ENCODE peak calls at places on chromosomes 4 and X, in seven cellular contexts. L is activated CD4-positive, alpha-beta T cell treated with anti-CD3 and anti-CD28 coated beads, Interleukin-2, amount 10 ng/mL, durations not matched to agents 7 days and 5 days; W is stimulated activated CD8-positive, alpha-beta memory T cell treated with anti-CD3 and anti-CD28 coated beads, Interleukin-4, amount 100 ng/mL, for 48 hours; B is lower lobe of right lung; I is NCI-H1436 treated with DMSO at 0.1 percent for 48 hours; O is EL; G is mucosa of gallbladder. C is an unnamed sample.

GRCh38 chrX:45621356-45622041 is 420.8 kb upstream of the DIPK2B start:
- DNase-seq in B (no peak), G (no peak), O (peak; percentile 78), W (peak; percentile 25), L (no peak), I (no peak), C (no peak)

GRCh38 chr4:57640391-57641100 is 530.4 kb upstream of the IGFBP7 start:
- DNase-seq in G (no peak), I (no peak), W (no peak), B (no peak), O (no peak), L (no peak), C (no peak)

GRCh38 chrX:68918202-68918601 is 89.4 kb downstream of the EFNB1 start:
- DNase-seq in O (no peak), I (no peak), G (no peak), W (no peak), B (no peak), L (no peak), C (no peak)

GRCh38 chr4:24211821-24212220 is 322.0 kb upstream of the PPARGC1A start:
- DNase-seq in B (no peak), W (no peak), O (peak; percentile 45), L (no peak), G (no peak), I (no peak), C (no peak)

GRCh38 chr4:113232194-113232593 is 182.7 kb downstream of the ANK2 start:
- DNase-seq in I (no peak), W (no peak), O (peak; percentile 52), B (no peak), L (no peak), G (no peak), C (no peak)

GRCh38 chrX:30313322-30313721 is 4.1 kb upstream of the NR0B1 start:
- DNase-seq in G (no peak), L (no peak), I (no peak), O (no peak), B (no peak), W (no peak), C (no peak)

GRCh38 chr4:122857160-122857559 is 30.5 kb downstream of the FGF2 start:
- DNase-seq in L (no peak), W (no peak), G (no peak), I (no peak), O (no peak), B (no peak), C (no peak)

GRCh38 chr4:1608821-1609500 is 75.2 kb downstream of the FAM53A start:
- DNase-seq in L (no peak), W (no peak), O (no peak), I (no peak), B (peak; percentile 38), G (no peak), C (no peak)

GRCh38 chr4:3648195-3648594 is 116.0 kb upstream of the LRPAP1 start:
- DNase-seq in L (no peak), B (no peak), O (no peak), I (no peak), G (no peak), W (no peak), C (no peak)